ENCODE peak calls at places on chromosomes 16 and 17, in five cellular contexts. J is GM19239; E is CD8-positive, alpha-beta T cell; O is NCI-H187 treated with DMSO at 0.1 percent for 48 hours; Y is H7. V is an unnamed sample.

GRCh38 chr16:1188781-1189189 is 35.9 kb downstream of the CACNA1H start:
- DNase-seq in J (peak), E (peak), O (no peak), Y (no peak), V (peak)

GRCh38 chr17:31002047-31002446 is 31.2 kb downstream of the RNF135 start:
- DNase-seq in O (no peak), E (no peak), J (no peak), Y (no peak), V (no peak)

GRCh38 chr17:9414471-9414870 is 161.1 kb downstream of the STX8 start:
- DNase-seq in J (peak), O (no peak), Y (no peak), E (no peak), V (no peak)

GRCh38 chr16:15498427-15499175 is 64.2 kb downstream of the BMERB1 start:
- DNase-seq in E (no peak), O (no peak), J (no peak), Y (peak), V (peak)

GRCh38 chr17:75244133-75244866 is 17.1 kb downstream of the GGA3 start:
- DNase-seq in J (peak), E (no peak), Y (no peak), O (no peak), V (no peak)

GRCh38 chr16:81567987-81568748 is 123.6 kb downstream of the CMIP start:
- DNase-seq in O (no peak), E (no peak), J (no peak), Y (peak), V (no peak)

GRCh38 chr17:79053251-79053925 is 21.2 kb upstream of the ENGASE start:
- DNase-seq in Y (no peak), E (no peak), J (no peak), O (no peak), V (no peak)

GRCh38 chr16:11914210-11914758 is 1.5 kb downstream of the GSPT1 start:
- DNase-seq in O (no peak), E (peak), Y (no peak), J (no peak), V (no peak)

GRCh38 chr16:68972008-68972407 is 128.7 kb downstream of the TANGO6 start:
- DNase-seq in J (no peak), E (no peak), O (peak), Y (peak), V (peak)

GRCh38 chr17:38415250-38416194 is 12.7 kb upstream of the ARHGAP23 start:
- DNase-seq in J (no peak), O (peak), Y (peak), E (no peak), V (peak)

GRCh38 chr17:64200080-64201042 is 62.7 kb downstream of the TEX2 start:
- DNase-seq in J (no peak), Y (no peak), O (no peak), E (no peak), V (no peak)

GRCh38 chr17:76772842-76773521 is 35.1 kb downstream of the MFSD11 start:
- DNase-seq in Y (no peak), E (peak), O (no peak), J (no peak), V (peak)

GRCh38 chr17:21174719-21175118 is 39.2 kb downstream of the TMEM11 start:
- DNase-seq in O (no peak), J (no peak), Y (no peak), E (no peak), V (no peak)

GRCh38 chr16:88662222-88662842 is 559 bp downstream of the MVD start:
- DNase-seq in O (no peak), E (peak), J (no peak), Y (peak), V (peak)

GRCh38 chr17:43840814-43841213 is 6.2 kb upstream of the CD300LG start:
- DNase-seq in O (no peak), E (no peak), J (no peak), Y (peak), V (peak)